ENCODE peak calls at places on chromosomes 1 and 21, in seven cellular contexts. P, V, X, W, T, I and U are unnamed samples.

GRCh38 chr1:72281144-72281543 is 1.2 kb downstream of the NEGR1 start:
- DNase-seq in I (no peak), P (no peak), W (no peak), X (no peak), V (no peak), T (no peak), U (no peak)

GRCh38 chr1:7325254-7325653 is 445.8 kb upstream of the VAMP3 start:
- DNase-seq in P (no peak), T (no peak), X (no peak), I (no peak), V (no peak), W (no peak), U (no peak)

GRCh38 chr1:29959356-29959755 is 723.0 kb downstream of the PTPRU start:
- DNase-seq in V (no peak), T (no peak), I (no peak), X (no peak), W (no peak), P (no peak), U (no peak)

GRCh38 chr1:65949230-65949626 is 156.5 kb downstream of the PDE4B start:
- DNase-seq in P (no peak), T (no peak), W (no peak), X (no peak), I (no peak), V (no peak), U (no peak)

GRCh38 chr21:38140192-38140905 is 116.4 kb upstream of the KCNJ15 start:
- DNase-seq in I (no peak), X (no peak), V (no peak), P (peak), T (peak), W (no peak), U (peak)

GRCh38 chr21:36211660-36212512 is 55.3 kb downstream of the DOP1B start:
- DNase-seq in V (no peak), I (no peak), W (no peak), X (no peak), T (no peak), P (no peak), U (peak)

GRCh38 chr1:7296968-7297367 is 474.1 kb upstream of the VAMP3 start:
- DNase-seq in V (no peak), W (no peak), P (no peak), T (no peak), I (no peak), X (no peak), U (no peak)

GRCh38 chr1:227891955-227892871 is 55.5 kb downstream of the WNT9A start:
- DNase-seq in P (peak), V (no peak), X (no peak), I (no peak), W (peak), T (no peak), U (no peak)

GRCh38 chr1:48859429-48859828 is 82.7 kb upstream of the BEND5 start:
- DNase-seq in P (no peak), V (no peak), X (no peak), W (no peak), I (no peak), T (peak), U (no peak)

GRCh38 chr1:67626495-67627235 is 58.3 kb upstream of the GADD45A start:
- DNase-seq in V (no peak), I (no peak), P (peak), T (no peak), X (no peak), W (no peak), U (peak)

GRCh38 chr21:35924714-35925301 is 135.5 kb downstream of the SETD4 start:
- DNase-seq in T (no peak), P (peak), X (no peak), W (no peak), I (no peak), V (no peak), U (no peak)

GRCh38 chr1:11482904-11483479 is 4.0 kb downstream of the DISP3 start:
- DNase-seq in P (no peak), W (no peak), I (no peak), V (no peak), X (no peak), T (no peak), U (no peak)

GRCh38 chr21:33650230-33650629 is 7.9 kb downstream of the ITSN1 start:
- DNase-seq in W (no peak), T (no peak), P (no peak), X (no peak), V (no peak), I (no peak), U (no peak)

GRCh38 chr1:193463518-193463917 is 277.1 kb upstream of the B3GALT2 start:
- DNase-seq in T (no peak), W (no peak), V (no peak), X (no peak), P (no peak), I (no peak), U (no peak)

GRCh38 chr1:219710529-219711194 is 97.8 kb upstream of the ZC3H11B start:
- DNase-seq in W (no peak), V (no peak), P (no peak), I (no peak), T (no peak), X (no peak), U (peak)

GRCh38 chr1:54413295-54413694 is 7.1 kb upstream of the SSBP3 start:
- DNase-seq in T (no peak), P (peak), X (no peak), W (peak), V (no peak), I (no peak), U (no peak)

GRCh38 chr1:82836246-82836645 is 1035.5 kb downstream of the ADGRL2 start:
- DNase-seq in P (no peak), W (no peak), I (no peak), X (no peak), V (no peak), T (no peak), U (no peak)

GRCh38 chr1:214327519-214327918 is 46.6 kb downstream of the SMYD2 start:
- DNase-seq in I (no peak), P (no peak), T (no peak), V (no peak), W (no peak), X (no peak), U (no peak)

GRCh38 chr1:29964718-29965533 is 728.6 kb downstream of the PTPRU start:
- DNase-seq in P (no peak), V (no peak), I (no peak), T (no peak), W (no peak), X (no peak), U (no peak)

GRCh38 chr1:244833734-244834595 is 1.5 kb upstream of the COX20 start:
- DNase-seq in I (no peak), T (peak), X (no peak), W (peak), P (peak), V (peak), U (peak)